ENCODE peak calls at places on chromosome 11, in nine cellular contexts. G, K, H, X, J, C, B, R and N are unnamed samples.

GRCh38 chr11:12723410-12724297 is 49.4 kb downstream of the TEAD1 start:
- DNase-seq in G (peak; percentile 68), B (no peak), R (no peak), C (no peak), X (no peak), K (no peak), H (no peak), J (peak; percentile 96), N (peak; percentile 92)

GRCh38 chr11:119550330-119550729 is 127.4 kb upstream of the THY1 start:
- DNase-seq in R (no peak), X (no peak), J (no peak), B (no peak), C (no peak), G (no peak), H (no peak), K (no peak), N (no peak)

GRCh38 chr11:123740787-123741158 is 687 bp downstream of the ZNF202 start:
- DNase-seq in G (no peak), H (no peak), K (no peak), C (no peak), B (no peak), R (no peak), J (peak; percentile 15), X (no peak), N (no peak)

GRCh38 chr11:114208371-114208770 is 87.8 kb upstream of the NNMT start:
- DNase-seq in G (no peak), X (no peak), H (no peak), R (no peak), B (no peak), C (no peak), J (no peak), K (no peak), N (peak; percentile 7)

GRCh38 chr11:113114452-113115027 is 153.3 kb downstream of the NCAM1 start:
- DNase-seq in G (peak; percentile 15), R (peak; percentile 56), H (peak; percentile 62), C (no peak), X (peak; percentile 67), J (peak; percentile 41), K (no peak), B (no peak), N (peak; percentile 33)

GRCh38 chr11:35814026-35814425 is 129.8 kb upstream of the LDLRAD3 start:
- DNase-seq in R (no peak), C (no peak), J (no peak), B (no peak), X (no peak), K (no peak), G (no peak), H (no peak), N (no peak)

GRCh38 chr11:83816572-83817187 is 530.5 kb upstream of the CCDC90B start:
- DNase-seq in X (peak; percentile 26), H (no peak), K (no peak), G (no peak), J (peak; percentile 56), B (no peak), C (no peak), R (no peak), N (peak; percentile 20)

GRCh38 chr11:26649884-26650283 is 72.0 kb downstream of the SLC5A12 start:
- DNase-seq in C (peak; percentile 63), X (peak; percentile 69), J (peak; percentile 83), B (no peak), K (peak; percentile 32), R (peak; percentile 17), H (no peak), G (peak; percentile 27), N (peak; percentile 65)

GRCh38 chr11:65429069-65429681 is 6.6 kb downstream of the NEAT1 start:
- DNase-seq in C (no peak), B (no peak), G (peak; percentile 54), K (no peak), X (peak; percentile 84), H (no peak), J (peak; percentile 38), R (no peak), N (peak; percentile 74)

GRCh38 chr11:114775849-114776621 is 97.7 kb downstream of the NXPE2 start:
- DNase-seq in X (no peak), C (no peak), R (no peak), B (no peak), K (no peak), J (no peak), G (no peak), H (no peak), N (no peak)

GRCh38 chr11:133518702-133519264 is 13.5 kb downstream of the OPCML start:
- DNase-seq in C (no peak), K (no peak), B (no peak), J (no peak), R (no peak), G (no peak), X (no peak), H (no peak), N (no peak)

GRCh38 chr11:64444838-64445441 is 86.0 kb downstream of the RPS6KA4 start:
- DNase-seq in H (no peak), G (no peak), C (no peak), K (no peak), B (no peak), X (peak; percentile 36), R (no peak), J (peak; percentile 47), N (no peak)

GRCh38 chr11:117197516-117198456 is 1.4 kb upstream of the TAGLN start:
- DNase-seq in X (no peak), K (no peak), C (peak; percentile 50), H (no peak), J (peak; percentile 18), G (no peak), R (no peak), B (no peak), N (peak; percentile 27)

GRCh38 chr11:32852142-32852541 is 22.4 kb downstream of the PRRG4 start:
- DNase-seq in G (no peak), R (no peak), J (peak; percentile 23), K (no peak), C (no peak), B (no peak), H (no peak), X (peak; percentile 59), N (no peak)

GRCh38 chr11:95289378-95289777 is 58.4 kb upstream of the SESN3 start:
- DNase-seq in B (no peak), X (no peak), R (no peak), H (no peak), G (no peak), C (no peak), J (peak; percentile 68), K (no peak), N (no peak)

GRCh38 chr11:47514825-47515647 is 37.9 kb downstream of the CELF1 start:
- DNase-seq in C (no peak), K (peak; percentile 70), G (no peak), B (peak; percentile 4), H (no peak), R (no peak), X (peak; percentile 74), J (peak; percentile 31), N (peak; percentile 38)

GRCh38 chr11:28673687-28674431 is 565.7 kb downstream of the METTL15 start:
- DNase-seq in X (peak; percentile 96), J (peak; percentile 85), H (no peak), B (no peak), K (no peak), R (no peak), G (peak; percentile 36), C (no peak), N (no peak)

GRCh38 chr11:15826008-15826650 is 530.2 kb downstream of the SOX6 start:
- DNase-seq in B (no peak), X (no peak), G (no peak), J (no peak), H (no peak), R (no peak), K (no peak), C (no peak), N (no peak)

GRCh38 chr11:1936781-1937615 is 10.1 kb upstream of the MRPL23 start:
- DNase-seq in H (peak; percentile 49), G (no peak), R (no peak), B (no peak), X (no peak), K (no peak), J (no peak), C (no peak), N (no peak)

GRCh38 chr11:1122356-1123002 is 35.3 kb upstream of the MUC5AC start:
- DNase-seq in B (no peak), H (peak; percentile 46), G (no peak), X (no peak), J (no peak), R (no peak), C (no peak), K (no peak), N (no peak)

GRCh38 chr11:68655406-68655805 is 28.9 kb upstream of the GAL start:
- DNase-seq in R (no peak), H (no peak), B (no peak), K (no peak), X (no peak), C (no peak), J (no peak), G (no peak), N (no peak)

GRCh38 chr11:82826526-82826925 is 73.7 kb downstream of the PRCP start:
- DNase-seq in K (no peak), B (no peak), J (no peak), X (peak; percentile 3), C (no peak), G (no peak), H (no peak), R (no peak), N (no peak)

GRCh38 chr11:68031136-68031459 is 617 bp downstream of the NDUFS8 start:
- DNase-seq in R (no peak), C (no peak), B (no peak), J (no peak), H (no peak), G (no peak), X (peak; percentile 44), K (no peak), N (no peak)

GRCh38 chr11:3736816-3737215 is 60.5 kb downstream of the NUP98 start:
- DNase-seq in X (peak; percentile 35), G (no peak), R (no peak), J (no peak), K (no peak), C (no peak), H (no peak), B (no peak), N (no peak)

GRCh38 chr11:8009856-8010255 is 22.7 kb downstream of the EIF3F start:
- DNase-seq in X (no peak), C (no peak), B (no peak), R (no peak), G (no peak), J (no peak), K (no peak), H (no peak), N (no peak)

GRCh38 chr11:9688716-9689511 is 25.0 kb downstream of the SWAP70 start:
- DNase-seq in X (peak; percentile 83), H (no peak), R (peak; percentile 40), K (peak; percentile 39), C (no peak), B (no peak), G (peak; percentile 74), J (peak; percentile 49), N (peak; percentile 55)

GRCh38 chr11:65672180-65672860 is 9.6 kb upstream of the RELA start:
- DNase-seq in G (no peak), K (no peak), X (no peak), B (no peak), R (no peak), J (no peak), C (no peak), H (no peak), N (no peak)